ENCODE peak calls at places on chromosomes 11 and 22, in five cellular contexts. One of them, this sample, is unnamed.

GRCh38 chr22:24010018-24010391 is 1.1 kb upstream of the CABIN1 start:
- DNase-seq in occipital lobe: no peak
- DNase-seq in lung microvascular endothelial cell: no peak
- DNase-seq in dorsolateral prefrontal cortex: no peak
- DNase-seq in cardiac fibroblast: no peak
- DNase-seq in this sample: no peak

GRCh38 chr11:108666373-108666772 is 1.5 kb downstream of the DDX10 start:
- DNase-seq in lung microvascular endothelial cell: no peak
- DNase-seq in occipital lobe: no peak
- DNase-seq in cardiac fibroblast: peak
- DNase-seq in dorsolateral prefrontal cortex: no peak
- DNase-seq in this sample: no peak

GRCh38 chr11:63745304-63746170 is 23.0 kb downstream of the ZFTA start:
- DNase-seq in lung microvascular endothelial cell: no peak
- DNase-seq in dorsolateral prefrontal cortex: no peak
- DNase-seq in occipital lobe: no peak
- DNase-seq in cardiac fibroblast: peak
- DNase-seq in this sample: no peak

GRCh38 chr11:84022221-84022620 is 736.1 kb upstream of the CCDC90B start:
- DNase-seq in occipital lobe: peak
- DNase-seq in dorsolateral prefrontal cortex: no peak
- DNase-seq in lung microvascular endothelial cell: no peak
- DNase-seq in cardiac fibroblast: no peak
- DNase-seq in this sample: peak

GRCh38 chr22:29700949-29701927 is 18.6 kb upstream of the CABP7 start:
- DNase-seq in occipital lobe: no peak
- DNase-seq in cardiac fibroblast: peak
- DNase-seq in lung microvascular endothelial cell: peak
- DNase-seq in dorsolateral prefrontal cortex: no peak
- DNase-seq in this sample: peak

GRCh38 chr11:62433553-62434301 is 14.9 kb downstream of the SCGB1A1 start:
- DNase-seq in cardiac fibroblast: no peak
- DNase-seq in dorsolateral prefrontal cortex: no peak
- DNase-seq in lung microvascular endothelial cell: peak
- DNase-seq in occipital lobe: no peak
- DNase-seq in this sample: no peak

GRCh38 chr11:69156673-69157155 is 979 bp downstream of the SMIM38 start:
- DNase-seq in dorsolateral prefrontal cortex: no peak
- DNase-seq in lung microvascular endothelial cell: no peak
- DNase-seq in occipital lobe: no peak
- DNase-seq in cardiac fibroblast: peak
- DNase-seq in this sample: no peak

GRCh38 chr11:59253001-59253400 is 40.3 kb upstream of the MPEG1 start:
- DNase-seq in dorsolateral prefrontal cortex: no peak
- DNase-seq in lung microvascular endothelial cell: no peak
- DNase-seq in occipital lobe: no peak
- DNase-seq in cardiac fibroblast: no peak
- DNase-seq in this sample: no peak

GRCh38 chr11:8768625-8769333 is 86.2 kb downstream of the RPL27A start:
- DNase-seq in cardiac fibroblast: peak
- DNase-seq in dorsolateral prefrontal cortex: no peak
- DNase-seq in occipital lobe: no peak
- DNase-seq in lung microvascular endothelial cell: peak
- DNase-seq in this sample: no peak

GRCh38 chr11:134379241-134379640 is 32.8 kb downstream of the B3GAT1 start:
- DNase-seq in dorsolateral prefrontal cortex: no peak
- DNase-seq in occipital lobe: no peak
- DNase-seq in cardiac fibroblast: no peak
- DNase-seq in lung microvascular endothelial cell: no peak
- DNase-seq in this sample: no peak

GRCh38 chr22:45008853-45009751 is 703 bp downstream of the PHF21B start:
- DNase-seq in dorsolateral prefrontal cortex: no peak
- DNase-seq in cardiac fibroblast: peak
- DNase-seq in lung microvascular endothelial cell: peak
- DNase-seq in occipital lobe: no peak
- DNase-seq in this sample: peak

GRCh38 chr22:47630741-47631534 is 868.5 kb downstream of the TBC1D22A start:
- DNase-seq in dorsolateral prefrontal cortex: no peak
- DNase-seq in occipital lobe: no peak
- DNase-seq in cardiac fibroblast: no peak
- DNase-seq in lung microvascular endothelial cell: no peak
- DNase-seq in this sample: no peak

GRCh38 chr11:84218318-84218717 is 932.2 kb upstream of the CCDC90B start:
- DNase-seq in occipital lobe: no peak
- DNase-seq in dorsolateral prefrontal cortex: no peak
- DNase-seq in cardiac fibroblast: no peak
- DNase-seq in lung microvascular endothelial cell: no peak
- DNase-seq in this sample: no peak

GRCh38 chr11:62608776-62609175 is 3.8 kb downstream of the EML3 start:
- DNase-seq in occipital lobe: no peak
- DNase-seq in lung microvascular endothelial cell: no peak
- DNase-seq in cardiac fibroblast: no peak
- DNase-seq in dorsolateral prefrontal cortex: no peak
- DNase-seq in this sample: no peak

GRCh38 chr22:44947029-44947428 is 62.8 kb downstream of the PHF21B start:
- DNase-seq in cardiac fibroblast: no peak
- DNase-seq in lung microvascular endothelial cell: no peak
- DNase-seq in dorsolateral prefrontal cortex: no peak
- DNase-seq in occipital lobe: peak
- DNase-seq in this sample: no peak

GRCh38 chr11:114150671-114151070 is 91.2 kb downstream of the ZBTB16 start:
- DNase-seq in cardiac fibroblast: no peak
- DNase-seq in dorsolateral prefrontal cortex: no peak
- DNase-seq in lung microvascular endothelial cell: no peak
- DNase-seq in occipital lobe: no peak
- DNase-seq in this sample: no peak

GRCh38 chr11:119671048-119671447 is 58.0 kb downstream of the NECTIN1 start:
- DNase-seq in dorsolateral prefrontal cortex: peak
- DNase-seq in occipital lobe: peak
- DNase-seq in lung microvascular endothelial cell: peak
- DNase-seq in cardiac fibroblast: peak
- DNase-seq in this sample: no peak

GRCh38 chr11:6655790-6656580 is at the start of gene DCHS1:
- DNase-seq in occipital lobe: no peak
- DNase-seq in dorsolateral prefrontal cortex: no peak
- DNase-seq in lung microvascular endothelial cell: peak
- DNase-seq in cardiac fibroblast: no peak
- DNase-seq in this sample: peak

GRCh38 chr22:19951351-19951750 is 9.7 kb upstream of the TXNRD2 start:
- DNase-seq in dorsolateral prefrontal cortex: no peak
- DNase-seq in lung microvascular endothelial cell: peak
- DNase-seq in cardiac fibroblast: no peak
- DNase-seq in occipital lobe: no peak
- DNase-seq in this sample: no peak

GRCh38 chr11:122864386-122864785 is 18.2 kb upstream of the JHY start:
- DNase-seq in cardiac fibroblast: peak
- DNase-seq in occipital lobe: no peak
- DNase-seq in lung microvascular endothelial cell: no peak
- DNase-seq in dorsolateral prefrontal cortex: no peak
- DNase-seq in this sample: no peak

GRCh38 chr22:36768616-36769015 is 7.3 kb downstream of the IFT27 start:
- DNase-seq in cardiac fibroblast: no peak
- DNase-seq in occipital lobe: no peak
- DNase-seq in lung microvascular endothelial cell: no peak
- DNase-seq in dorsolateral prefrontal cortex: no peak
- DNase-seq in this sample: no peak

GRCh38 chr11:12221136-12221535 is 110.7 kb downstream of the MICAL2 start:
- DNase-seq in dorsolateral prefrontal cortex: no peak
- DNase-seq in lung microvascular endothelial cell: no peak
- DNase-seq in occipital lobe: no peak
- DNase-seq in cardiac fibroblast: no peak
- DNase-seq in this sample: no peak

This sample was measured in neural progenitor cell.